ENCODE peak calls at places on chromosomes 2 and 18, in seven cellular contexts. E is substantia nigra; L is fibroblast of the aortic adventitia; F is activated CD4-positive, alpha-beta T cell treated with anti-CD3 and anti-CD28 coated beads, Interleukin-2, amount 50 U/mL, for 24 hours; Z is cardiac muscle cell; V is WTC11; P is T-helper 9 cell. X is an unnamed sample.

GRCh38 chr2:103484906-103485305 is 723.1 kb downstream of the TMEM182 start:
- DNase-seq in E (no peak), L (no peak), F (no peak), Z (no peak), V (no peak), P (no peak), X (no peak)

GRCh38 chr18:12820526-12820925 is 63.5 kb downstream of the PTPN2 start:
- DNase-seq in E (no peak), L (no peak), F (no peak), Z (no peak), V (no peak), P (no peak), X (no peak)

GRCh38 chr2:33126973-33127372 is 180.2 kb downstream of the LTBP1 start:
- DNase-seq in E (no peak), L (peak), F (no peak), Z (no peak), V (no peak), P (no peak), X (no peak)

GRCh38 chr18:57543560-57543959 is 42.9 kb downstream of the FECH start:
- DNase-seq in E (no peak), L (no peak), F (no peak), Z (no peak), V (no peak), P (no peak), X (no peak)

GRCh38 chr2:24831736-24832421 is 38.7 kb downstream of the CENPO start:
- DNase-seq in E (peak), L (no peak), F (no peak), Z (no peak), V (no peak), P (no peak), X (no peak)

GRCh38 chr2:16021611-16022363 is 81.4 kb downstream of the MYCN start:
- DNase-seq in E (no peak), L (no peak), F (no peak), Z (no peak), V (no peak), P (no peak), X (no peak)

GRCh38 chr2:217858519-217859466 is 144.0 kb downstream of the TNS1 start:
- DNase-seq in E (peak), L (peak), F (no peak), Z (peak), V (no peak), P (no peak), X (no peak)

GRCh38 chr2:238027591-238028415 is 33.0 kb upstream of the SCLY start:
- DNase-seq in E (no peak), L (no peak), F (no peak), Z (no peak), V (no peak), P (no peak), X (no peak)

GRCh38 chr2:237563816-237564215 is 2.6 kb upstream of the PRLH start:
- DNase-seq in E (no peak), L (peak), F (no peak), Z (peak), V (peak), P (no peak), X (no peak)

GRCh38 chr18:52152036-52152435 is 188.0 kb upstream of the DCC start:
- DNase-seq in E (no peak), L (no peak), F (no peak), Z (no peak), V (no peak), P (no peak), X (no peak)

GRCh38 chr2:40877734-40878288 is 425.9 kb upstream of the SLC8A1 start:
- DNase-seq in E (no peak), L (no peak), F (no peak), Z (no peak), V (no peak), P (no peak), X (no peak)

GRCh38 chr18:79898952-79899608 is 52.4 kb downstream of the SLC66A2 start:
- DNase-seq in E (no peak), L (no peak), F (no peak), Z (no peak), V (peak), P (no peak), X (no peak)

GRCh38 chr18:74281011-74281638 is 10.6 kb downstream of the CYB5A start:
- DNase-seq in E (no peak), L (no peak), F (no peak), Z (no peak), V (peak), P (no peak), X (no peak)

GRCh38 chr2:134745023-134745422 is 26.2 kb upstream of the TMEM163 start:
- DNase-seq in E (no peak), L (no peak), F (no peak), Z (no peak), V (no peak), P (no peak), X (no peak)

GRCh38 chr2:26562811-26563645 is 78.1 kb downstream of the CIB4 start:
- DNase-seq in E (no peak), L (peak), F (no peak), Z (no peak), V (no peak), P (no peak), X (no peak)

X was measured in naive thymus-derived CD4-positive, alpha-beta T cell.